ENCODE peak calls at places on chromosomes 11 and 22, in eight cellular contexts. D, W, K, J, L, V, R and Q are unnamed samples.

GRCh38 chr11:82719316-82719715 is 14.3 kb downstream of the FAM181B start:
- DNase-seq in D (no peak), W (peak), K (no peak), L (no peak), J (no peak), R (no peak), V (no peak), Q (no peak)

GRCh38 chr11:2578006-2578933 is 121.5 kb downstream of the KCNQ1OT1 start:
- DNase-seq in V (no peak), K (no peak), R (peak), D (no peak), L (no peak), J (no peak), W (no peak), Q (peak)

GRCh38 chr22:36223504-36223903 is 15.8 kb downstream of the APOL2 start:
- DNase-seq in W (no peak), V (no peak), L (no peak), J (no peak), D (no peak), K (no peak), R (no peak), Q (no peak)

GRCh38 chr22:41352058-41352457 is 29.7 kb upstream of the TEF start:
- DNase-seq in R (no peak), D (peak), V (no peak), J (no peak), W (no peak), L (no peak), K (no peak), Q (no peak)

GRCh38 chr11:63939351-63939920 is 634 bp downstream of the NAA40 start:
- DNase-seq in R (peak), K (no peak), V (no peak), D (no peak), J (no peak), W (peak), L (no peak), Q (peak)

GRCh38 chr11:65887723-65888162 is 528 bp downstream of the FIBP start:
- DNase-seq in D (peak), L (no peak), W (no peak), J (no peak), R (no peak), K (no peak), V (no peak), Q (peak)

GRCh38 chr11:70381872-70382842 is 16.2 kb upstream of the CTTN start:
- DNase-seq in K (no peak), W (no peak), L (no peak), J (no peak), D (no peak), V (no peak), R (no peak), Q (no peak)

GRCh38 chr11:33701302-33701701 is 676 bp upstream of the C11orf91 start:
- DNase-seq in J (peak), D (peak), R (no peak), L (no peak), V (no peak), K (no peak), W (no peak), Q (no peak)

GRCh38 chr22:32265882-32266767 is 11.0 kb upstream of the SLC5A4 start:
- DNase-seq in R (peak), J (peak), K (peak), D (peak), L (no peak), W (peak), V (peak), Q (peak)